ENCODE peak calls at places on chromosomes 12 and 14, in four cellular contexts. R is K562, W is IMR-90, H is GM12878. V is an unnamed sample. For H3K9me3, the result is how much of the 10 kb centered on the place peaks cover.

GRCh38 chr14:99517046-99517642 is 35.9 kb downstream of the CCNK start:
- DNase-seq in R (no peak), W (no peak), H (no peak), V (no peak)

GRCh38 chr14:95765016-95765415 is 51.1 kb upstream of the TCL1A start:
- DNase-seq in R (no peak), W (no peak), H (no peak), V (no peak)

GRCh38 chr12:114626-115211 is 48.2 kb downstream of the IQSEC3 start:
- DNase-seq in R (peak), W (no peak), H (no peak), V (no peak)

GRCh38 chr14:96421236-96421635 is 29.3 kb downstream of the AK7 start:
- DNase-seq in R (peak), W (peak), H (no peak), V (no peak)

GRCh38 chr14:101813171-101813759 is 51.8 kb downstream of the PPP2R5C start:
- DNase-seq in R (no peak), W (no peak), H (no peak), V (peak)

GRCh38 chr14:101843665-101844064 is 82.2 kb downstream of the PPP2R5C start:
- DNase-seq in R (no peak), W (no peak), H (peak), V (no peak)

GRCh38 chr14:98736701-98737338 is 535.2 kb downstream of the BCL11B start:
- DNase-seq in R (no peak), W (no peak), H (no peak), V (no peak)

GRCh38 chr12:90515199-90516175 is 439.5 kb downstream of the CCER1 start:
- DNase-seq in R (no peak), W (peak), H (peak), V (peak)

GRCh38 chr12:92938018-92938417 is 8.9 kb upstream of the EEA1 start:
- DNase-seq in R (no peak), W (no peak), H (no peak), V (no peak)

GRCh38 chr14:31173120-31173837 is 34.3 kb downstream of the HECTD1 start:
- DNase-seq in R (no peak), W (no peak), H (no peak), V (no peak)

GRCh38 chr12:75488553-75488952 is 8.0 kb downstream of the GLIPR1 start:
- DNase-seq in R (peak), W (peak), H (no peak), V (no peak)

GRCh38 chr12:92908108-92908507 is 21.0 kb downstream of the EEA1 start:
- DNase-seq in R (no peak), W (no peak), H (no peak), V (no peak)

GRCh38 chr12:12735301-12735700 is 18.1 kb downstream of the CDKN1B start:
- DNase-seq in R (no peak), W (no peak), H (no peak), V (peak)

GRCh38 chr14:77155083-77155482 is 13.5 kb upstream of the ZDHHC22 start:
- DNase-seq in R (no peak), W (no peak), H (no peak), V (no peak)

GRCh38 chr14:58865520-58866281 is 227.9 kb downstream of the DACT1 start:
- DNase-seq in R (no peak), W (peak), H (no peak), V (no peak)

GRCh38 chr14:75084513-75084912 is 15.1 kb downstream of the ZC2HC1C start:
- DNase-seq in R (no peak), W (no peak), H (no peak), V (peak)
- TF ChIP-seq FOS in R (no peak), W (no peak), H (no peak), V (no peak)

DNA sequence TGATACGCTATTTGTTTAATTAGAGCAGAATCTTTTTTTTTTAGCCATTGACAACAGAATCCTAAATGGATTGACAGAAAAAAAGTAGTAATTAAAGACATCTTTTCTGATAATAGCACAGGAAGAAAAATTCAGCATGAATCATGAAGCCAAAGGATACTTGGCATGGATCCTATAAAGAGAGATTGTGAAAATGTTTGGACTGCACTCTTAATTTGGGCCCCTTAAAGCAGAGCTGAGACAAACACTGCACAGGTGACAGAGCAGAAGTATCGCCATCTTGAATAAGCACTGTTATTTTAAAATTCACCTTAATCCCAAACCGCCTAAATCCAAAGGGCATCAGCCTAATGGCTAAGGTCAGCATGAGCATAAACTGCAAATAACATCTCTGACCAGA is 48.8 kb upstream of the SEL1L start:
- DNase-seq in R (no peak), W (no peak), H (no peak), V (no peak)
- H3K9me3 ChIP-seq in R (under half), W (under half), H (under half), V (under half)

GRCh38 chr12:30286345-30286926 is 409.2 kb downstream of the IPO8 start:
- DNase-seq in R (peak), W (peak), H (no peak), V (peak)
- TF ChIP-seq FOS in R (no peak), W (no peak), H (no peak), V (no peak)

GRCh38 chr12:57657744-57658143 is 24.7 kb upstream of the B4GALNT1 start:
- DNase-seq in R (no peak), W (peak), H (no peak), V (no peak)

GRCh38 chr12:57655541-57656240 is 22.7 kb upstream of the B4GALNT1 start:
- DNase-seq in R (no peak), W (no peak), H (no peak), V (no peak)

GRCh38 chr12:57661376-57661775 is 28.4 kb upstream of the B4GALNT1 start:
- DNase-seq in R (peak), W (no peak), H (no peak), V (no peak)

GRCh38 chr12:57654042-57654441 is 21.0 kb upstream of the B4GALNT1 start:
- DNase-seq in R (no peak), W (no peak), H (no peak), V (no peak)

DNA sequence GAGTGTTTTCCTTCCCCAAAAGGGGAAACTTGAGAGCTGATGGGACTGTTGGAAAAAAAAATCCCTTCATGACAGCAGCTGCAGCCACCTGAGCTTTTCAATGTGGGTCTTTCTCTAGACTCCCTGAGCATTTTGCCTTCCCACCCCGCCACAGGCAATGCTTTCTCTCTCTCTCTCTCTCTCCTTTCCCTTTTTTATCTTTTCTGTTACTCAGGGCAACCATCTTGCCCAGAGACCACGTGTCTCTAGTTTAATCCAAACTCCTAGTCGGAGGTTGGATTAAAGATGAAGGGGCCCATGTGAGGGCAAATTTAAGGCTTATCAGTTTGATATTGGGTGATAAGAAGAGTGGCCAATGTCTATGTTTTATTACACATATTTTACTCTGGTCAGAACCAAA is 25.9 kb upstream of the B4GALNT1 start:
- DNase-seq in R (no peak), W (no peak), H (no peak), V (no peak)
- H3K9me3 ChIP-seq in R (under half), W (under half), H (under half), V (under half)

DNA sequence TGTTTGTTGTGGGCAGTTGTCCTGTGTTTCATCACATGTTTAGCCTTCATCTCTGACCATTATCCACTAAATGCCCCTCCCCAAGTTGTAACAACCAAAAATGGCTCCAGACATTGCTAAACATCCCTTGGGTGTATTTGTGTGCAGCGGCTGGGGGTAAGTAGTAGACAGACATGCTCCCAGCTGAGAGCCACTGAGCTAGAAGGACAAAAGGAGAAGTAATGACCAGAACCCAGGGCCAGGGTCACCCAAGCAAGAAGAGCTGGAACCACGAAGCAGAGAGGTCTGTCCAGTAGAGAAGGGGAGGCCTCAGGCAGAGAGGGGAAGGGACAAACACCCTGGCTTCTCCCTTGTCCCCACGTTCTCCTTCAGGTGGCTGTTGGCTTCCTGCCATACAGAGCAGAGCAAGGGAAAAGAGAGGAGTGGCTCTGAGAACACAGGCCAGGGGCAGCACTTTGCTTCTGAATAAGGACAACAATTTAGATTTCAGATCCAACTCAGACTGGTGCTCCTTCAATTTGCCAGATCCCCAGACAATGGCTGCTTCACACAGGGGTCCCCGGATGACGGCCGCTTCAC is 55.2 kb downstream of the NDUFA12 start:
- DNase-seq in R (no peak), W (no peak), H (no peak), V (no peak)
- TF ChIP-seq FOS in R (no peak), W (no peak), H (no peak), V (no peak)

V was measured in endothelial cell of umbilical vein.